ENCODE peak calls at places on chromosomes 5 and 9, in seven cellular contexts. P is D341Med, D is amygdala, A is hippocampal formation, H is left ventricle myocardium inferior, R is AG10803, B is body of pancreas. W is an unnamed sample.

GRCh38 chr5:175741556-175741955 is 83.7 kb downstream of the HRH2 start:
- DNase-seq in P (peak), B (no peak), H (no peak), A (no peak), R (no peak), D (no peak), W (no peak)

GRCh38 chr5:153135416-153135815 is 355.1 kb upstream of the GRIA1 start:
- DNase-seq in B (no peak), D (no peak), A (no peak), P (no peak), R (no peak), H (no peak), W (no peak)

GRCh38 chr5:87735918-87736317 is 323.2 kb upstream of the CCNH start:
- DNase-seq in A (no peak), H (no peak), B (no peak), D (no peak), R (no peak), P (no peak), W (no peak)

GRCh38 chr5:168314735-168315411 is 23.4 kb downstream of the WWC1 start:
- DNase-seq in H (no peak), P (no peak), D (no peak), R (peak), A (no peak), B (peak), W (peak)

GRCh38 chr5:89864941-89865340 is 544.6 kb downstream of the CETN3 start:
- DNase-seq in B (no peak), R (no peak), P (no peak), H (no peak), D (no peak), A (no peak), W (no peak)

GRCh38 chr9:132439153-132439552 is 29.1 kb downstream of the CFAP77 start:
- DNase-seq in B (no peak), A (no peak), D (no peak), P (no peak), R (no peak), H (no peak), W (no peak)

GRCh38 chr5:16539169-16539666 is 73.6 kb upstream of the ZNF622 start:
- DNase-seq in B (peak), H (peak), R (peak), D (no peak), P (no peak), A (no peak), W (peak)

GRCh38 chr5:72147601-72148000 is 40.3 kb downstream of the MAP1B start:
- DNase-seq in R (no peak), B (no peak), A (no peak), P (no peak), H (no peak), D (no peak), W (no peak)

GRCh38 chr5:177212242-177212641 is 78.7 kb downstream of the NSD1 start:
- DNase-seq in B (no peak), A (no peak), P (no peak), D (no peak), H (no peak), R (no peak), W (no peak)

GRCh38 chr9:111525056-111525977 is at the start of gene ZNF483:
- DNase-seq in B (peak), A (peak), P (peak), H (peak), R (peak), D (peak), W (no peak)

GRCh38 chr5:24167791-24168190 is 477.0 kb downstream of the CDH10 start:
- DNase-seq in D (no peak), A (no peak), B (no peak), R (no peak), H (no peak), P (no peak), W (no peak)

GRCh38 chr5:151040211-151040747 is 19.9 kb downstream of the GPX3 start:
- DNase-seq in R (no peak), D (no peak), B (no peak), A (no peak), P (no peak), H (peak), W (peak)

GRCh38 chr5:150065346-150065745 is 21.0 kb downstream of the CSF1R start:
- DNase-seq in A (no peak), D (no peak), P (no peak), H (peak), B (no peak), R (peak), W (no peak)

GRCh38 chr9:94156549-94157407 is 72.5 kb downstream of the PTPDC1 start:
- DNase-seq in A (peak), P (no peak), D (no peak), B (peak), R (peak), H (peak), W (no peak)

GRCh38 chr9:33813712-33814641 is 3.0 kb upstream of the UBE2R2 start:
- DNase-seq in H (no peak), R (peak), B (no peak), P (peak), D (no peak), A (peak), W (peak)

GRCh38 chr5:180600554-180601041 is 9.3 kb upstream of the SCGB3A1 start:
- DNase-seq in P (peak), B (no peak), D (no peak), R (no peak), A (no peak), H (no peak), W (no peak)

GRCh38 chr5:150645070-150645700 is 4.7 kb downstream of the SYNPO start:
- DNase-seq in D (no peak), A (no peak), R (peak), B (peak), P (no peak), H (peak), W (peak)

GRCh38 chr9:89038354-89039091 is 47.3 kb downstream of the S1PR3 start:
- DNase-seq in D (no peak), A (peak), R (peak), P (no peak), H (no peak), B (no peak), W (peak)

GRCh38 chr5:169874626-169875025 is 105.7 kb downstream of the INSYN2B start:
- DNase-seq in H (no peak), R (peak), P (no peak), A (no peak), D (no peak), B (no peak), W (no peak)

GRCh38 chr5:54317511-54318260 is 7.3 kb upstream of the ARL15 start:
- DNase-seq in D (no peak), H (no peak), B (no peak), A (no peak), R (peak), P (no peak), W (no peak)